ENCODE peak calls at places on chromosomes 16 and 17, in nine cellular contexts. K is iris pigment epithelial cell; Y is head of caudate nucleus; I is stimulated activated CD4-positive, alpha-beta T cell treated with anti-CD3 and anti-CD28 coated beads, Interleukin-12 subunit alpha, Interleukin-12 subunit beta, amount 100 ng/mL, for 24 hours; P is RPMI7951; U is fibroblast of mammary gland; M is fibroblast of gingiva; T is suprapubic skin; X is left colon. V is an unnamed sample.

GRCh38 chr17:5785867-5786509 is 201.7 kb upstream of the NLRP1 start:
- DNase-seq in X (no peak), K (peak), Y (no peak), T (no peak), M (peak), I (no peak), P (peak), U (peak), V (no peak)

GRCh38 chr17:64187093-64187895 is 57.4 kb upstream of the ERN1 start:
- DNase-seq in P (no peak), U (no peak), K (no peak), X (no peak), M (no peak), T (no peak), Y (no peak), I (no peak), V (no peak)

GRCh38 chr16:23072769-23073549 is 76.3 kb downstream of the USP31 start:
- DNase-seq in M (no peak), T (no peak), I (no peak), K (peak), U (peak), Y (no peak), X (no peak), P (no peak), V (peak)

GRCh38 chr16:3582276-3583165 is 5.3 kb upstream of the NLRC3 start:
- DNase-seq in T (no peak), X (no peak), U (no peak), P (no peak), M (no peak), I (no peak), K (no peak), Y (no peak), V (no peak)

GRCh38 chr17:62859146-62859545 is 51.0 kb upstream of the MARCHF10 start:
- DNase-seq in K (peak), Y (no peak), X (no peak), T (no peak), U (peak), I (no peak), M (peak), P (no peak), V (no peak)

GRCh38 chr16:84144859-84145639 is at the start of the genes DNAAF1 and HSDL1:
- DNase-seq in M (peak), U (peak), Y (peak), K (peak), I (peak), T (peak), X (peak), P (peak), V (peak)

GRCh38 chr17:27049104-27049784 is 244.7 kb upstream of the WSB1 start:
- DNase-seq in K (no peak), U (no peak), M (no peak), I (no peak), X (no peak), Y (no peak), T (no peak), P (peak), V (no peak)

GRCh38 chr16:49932943-49933342 is 77.0 kb upstream of the ZNF423 start:
- DNase-seq in T (no peak), K (peak), I (no peak), M (peak), P (peak), U (peak), Y (no peak), X (no peak), V (no peak)

GRCh38 chr16:59905628-59906027 is 1171.5 kb upstream of the GOT2 start:
- DNase-seq in Y (no peak), I (no peak), X (no peak), P (peak), K (peak), M (peak), U (peak), T (no peak), V (no peak)

GRCh38 chr17:80454557-80455327 is 21.7 kb downstream of the NPTX1 start:
- DNase-seq in I (peak), T (peak), M (peak), U (peak), X (peak), P (peak), Y (peak), K (peak), V (peak)

GRCh38 chr16:75379911-75380847 is 53.1 kb downstream of the CFDP1 start:
- DNase-seq in P (peak), M (no peak), Y (no peak), U (no peak), K (no peak), T (no peak), I (peak), X (peak), V (no peak)

GRCh38 chr16:845349-845740 is 44.8 kb upstream of the GNG13 start:
- DNase-seq in I (no peak), U (no peak), X (no peak), K (no peak), M (no peak), P (no peak), T (no peak), Y (no peak), V (no peak)

GRCh38 chr16:27748868-27749546 is 199.1 kb downstream of the KATNIP start:
- DNase-seq in I (no peak), Y (peak), X (peak), P (peak), K (peak), T (no peak), M (peak), U (peak), V (peak)

GRCh38 chr17:50209472-50210248 is 8.2 kb upstream of the COL1A1 start:
- DNase-seq in Y (no peak), K (peak), X (peak), U (peak), M (peak), I (no peak), T (peak), P (peak), V (peak)